ENCODE peak calls at places on chromosomes 13 and 19, in ten cellular contexts. U, K, F, O, W, S, I, N, D and P are unnamed samples.

GRCh38 chr13:99322297-99323103 is 15.3 kb upstream of the GPR183 start:
- DNase-seq in K (no peak), D (no peak), I (no peak), F (no peak), U (no peak), S (peak), N (no peak), W (no peak), O (no peak), P (no peak)

GRCh38 chr19:32976223-32976805 is 4.3 kb downstream of the FAAP24 start:
- DNase-seq in W (peak), U (peak), S (peak), D (peak), K (peak), F (peak), N (peak), O (peak), I (peak), P (peak)

GRCh38 chr13:112733112-112733511 is 43.3 kb downstream of the ATP11A start:
- DNase-seq in N (peak), F (no peak), I (no peak), O (no peak), S (no peak), W (no peak), U (no peak), K (no peak), D (no peak), P (peak)

GRCh38 chr13:57925250-57925649 is 293.7 kb downstream of the PCDH17 start:
- DNase-seq in F (no peak), D (no peak), U (no peak), S (no peak), O (no peak), N (no peak), K (no peak), I (no peak), W (no peak), P (no peak)

GRCh38 chr19:8093740-8094139 is 41.2 kb downstream of the CCL25 start:
- DNase-seq in S (no peak), I (no peak), D (no peak), W (no peak), O (peak), N (no peak), U (no peak), F (no peak), K (no peak), P (no peak)

GRCh38 chr13:75637101-75637774 is 1.1 kb downstream of the LMO7 start:
- DNase-seq in S (peak), D (no peak), I (no peak), F (no peak), W (no peak), U (no peak), K (no peak), N (peak), O (no peak), P (peak)

GRCh38 chr13:65789815-65790214 is 1440.3 kb downstream of the PCDH9 start:
- DNase-seq in O (no peak), K (no peak), W (no peak), I (no peak), D (no peak), S (peak), N (no peak), F (no peak), U (no peak), P (no peak)

GRCh38 chr19:33819875-33820781 is 23.5 kb downstream of the KCTD15 start:
- DNase-seq in W (peak), I (peak), N (peak), O (peak), S (peak), U (peak), F (peak), K (peak), D (peak), P (peak)

GRCh38 chr13:87094646-87095045 is 576.5 kb upstream of the SLITRK5 start:
- DNase-seq in K (no peak), N (no peak), W (no peak), F (no peak), U (no peak), S (peak), O (no peak), D (no peak), I (no peak), P (no peak)

GRCh38 chr13:91398413-91399188 is at the start of gene GPC5:
- DNase-seq in S (peak), O (peak), U (peak), F (peak), K (peak), N (peak), D (peak), W (peak), I (peak), P (peak)

GRCh38 chr13:44013666-44014291 is 134.1 kb downstream of the LACC1 start:
- DNase-seq in D (no peak), O (no peak), U (no peak), W (no peak), F (no peak), I (no peak), N (no peak), K (no peak), S (peak), P (no peak)

DNA sequence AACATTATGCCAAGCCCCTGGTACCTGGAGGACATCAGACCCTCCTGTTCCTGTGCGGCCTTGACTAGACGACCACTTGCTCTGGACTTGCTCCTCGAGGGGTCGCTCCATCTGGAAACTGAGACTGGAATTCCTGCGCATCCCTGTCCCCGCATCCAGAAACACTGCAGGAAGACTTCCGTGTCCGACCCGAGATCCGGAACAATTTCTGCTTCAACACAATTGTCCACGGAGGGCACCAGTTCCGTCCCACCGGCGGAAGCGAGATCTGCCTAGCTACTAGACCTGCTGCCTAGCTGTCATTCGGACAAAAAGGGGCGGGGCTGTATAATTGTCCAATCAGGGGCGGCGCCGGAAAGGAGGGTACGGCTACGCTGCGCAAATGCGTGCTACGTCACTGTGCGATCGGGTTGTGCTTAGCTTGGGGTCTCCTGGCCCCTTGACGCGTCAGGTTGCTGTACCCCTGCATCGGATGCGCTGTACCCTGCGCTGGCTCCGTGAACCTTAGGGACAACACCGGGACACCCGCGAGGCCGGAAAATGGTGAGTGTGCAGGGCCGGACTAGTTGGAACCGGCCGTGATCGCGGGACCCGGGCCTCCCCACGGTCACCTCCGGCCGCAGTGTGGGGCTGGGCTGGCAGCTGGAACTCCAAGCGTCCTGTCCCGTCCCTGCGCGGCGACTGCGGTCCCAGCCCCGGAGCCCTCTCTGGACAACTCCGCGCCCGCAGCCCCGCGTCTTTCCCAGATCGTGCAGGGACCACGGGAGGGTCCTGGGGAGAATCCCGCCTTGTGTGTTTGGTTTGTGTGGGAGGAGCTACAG is at the start of the genes ZNF490 and ZNF791:
- DNase-seq in U (peak), K (peak), I (peak), F (peak), W (peak), D (peak), N (peak), O (peak), S (peak), P (peak)
- TF ChIP-seq CTCF in U (no peak), K (no peak), I (no peak), F (no peak), W (no peak), D (no peak), N (no peak), O (no peak), S (peak), P (peak)

GRCh38 chr19:10915511-10916091 is 12.8 kb downstream of the YIPF2 start:
- DNase-seq in O (no peak), U (no peak), F (peak), W (peak), N (no peak), I (no peak), S (peak), D (no peak), K (peak), P (no peak)
- TF ChIP-seq CTCF in O (no peak), U (no peak), F (no peak), W (no peak), N (no peak), I (no peak), S (no peak), D (no peak), K (no peak), P (no peak)

DNA sequence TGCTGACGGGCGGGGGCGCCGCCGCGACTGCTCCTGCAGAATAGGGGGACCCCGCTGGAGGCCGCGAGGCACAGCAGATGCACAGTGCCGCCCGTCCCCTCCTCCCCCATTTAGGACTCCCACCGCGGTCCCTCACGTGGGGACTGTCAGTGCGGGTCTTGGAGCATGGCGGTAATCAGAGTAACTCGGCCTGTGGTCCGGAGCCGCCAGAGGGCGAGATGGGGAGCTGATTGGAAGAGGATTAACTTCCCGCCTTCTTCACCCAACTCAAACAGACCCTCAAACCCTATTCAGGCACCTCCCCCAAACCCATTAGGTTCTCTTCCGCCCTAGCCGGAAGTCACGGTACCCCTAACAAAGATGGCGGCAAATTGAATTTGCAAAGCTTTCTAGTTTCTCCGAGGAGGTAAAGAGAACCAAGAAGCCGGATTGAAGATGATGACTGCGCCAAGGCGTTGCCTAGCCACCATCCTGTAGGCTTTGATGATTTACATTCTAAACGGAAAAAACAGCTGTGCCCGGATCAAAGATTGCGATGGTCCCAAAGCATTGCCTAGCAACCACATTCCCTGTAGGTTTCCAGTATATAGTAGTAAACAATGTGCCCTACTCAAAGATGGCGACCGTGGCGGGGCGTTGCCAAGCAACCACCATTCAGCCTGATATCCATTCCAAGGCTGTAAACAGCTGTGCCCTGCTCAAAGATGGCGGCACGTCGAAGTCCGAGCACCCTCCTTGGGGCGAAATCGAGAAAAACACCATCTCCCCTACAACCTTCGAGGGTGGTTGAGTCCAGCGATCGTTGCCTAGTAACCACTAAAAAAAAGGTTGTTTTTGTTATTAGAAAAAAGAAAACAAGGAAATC is at the start of gene FUZ:
- DNase-seq in N (peak), I (peak), W (peak), O (peak), K (peak), S (peak), F (peak), D (peak), U (peak), P (peak)
- TF ChIP-seq CTCF in N (no peak), I (no peak), W (peak), O (peak), K (no peak), S (peak), F (no peak), D (no peak), U (peak), P (peak)

DNA sequence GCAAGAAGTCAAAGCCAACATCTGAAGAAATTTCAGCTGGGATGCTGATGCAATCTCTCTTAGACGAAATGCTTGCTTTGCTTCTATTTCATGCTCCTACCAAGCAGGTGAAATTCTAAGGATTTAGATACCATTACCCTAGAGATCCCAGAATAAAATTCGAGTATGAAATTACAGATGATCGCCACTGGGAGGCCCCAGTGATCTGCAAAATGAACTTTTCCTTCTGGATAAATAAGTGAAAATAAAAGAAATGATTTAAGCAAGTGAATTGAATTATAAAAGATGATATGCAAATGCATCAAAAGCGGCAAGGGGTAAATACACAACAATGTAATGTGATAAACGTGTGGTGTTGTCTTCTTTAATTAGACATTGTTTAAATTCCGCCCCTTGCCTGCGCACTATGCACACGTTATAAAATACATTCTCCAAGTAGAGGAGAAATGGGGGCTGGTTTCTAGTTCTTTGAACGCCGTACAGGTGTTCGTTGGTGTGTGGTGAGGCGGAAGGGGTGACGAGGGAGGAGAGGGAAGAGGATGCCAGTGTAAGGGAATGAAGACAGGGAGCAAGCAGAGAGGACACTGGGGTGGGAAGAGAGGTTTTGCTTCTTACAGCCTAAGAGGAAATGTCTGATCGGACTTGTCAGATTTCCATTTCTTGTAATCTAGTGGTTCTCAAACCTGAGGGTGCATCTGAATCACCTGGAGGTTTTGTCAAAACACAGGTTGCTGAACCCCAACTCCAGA is 58.0 kb downstream of the ERCC5 start:
- DNase-seq in N (no peak), D (no peak), U (peak), O (no peak), W (no peak), K (no peak), I (no peak), F (no peak), S (peak), P (peak)
- TF ChIP-seq CTCF in N (peak), D (no peak), U (peak), O (peak), W (peak), K (peak), I (no peak), F (peak), S (peak), P (peak)

GRCh38 chr19:2542341-2543069 is 66.6 kb downstream of the GADD45B start:
- DNase-seq in D (no peak), K (no peak), N (peak), I (no peak), O (peak), F (no peak), W (no peak), S (peak), U (no peak), P (peak)

GRCh38 chr19:2540646-2541454 is 64.9 kb downstream of the GADD45B start:
- DNase-seq in I (no peak), O (peak), N (peak), K (peak), W (peak), F (peak), D (peak), S (peak), U (peak), P (peak)

GRCh38 chr19:2546128-2547032 is 70.5 kb downstream of the GADD45B start:
- DNase-seq in S (peak), N (peak), K (peak), D (peak), O (peak), W (peak), F (peak), U (peak), I (no peak), P (peak)

GRCh38 chr19:2544576-2545415 is 68.9 kb downstream of the GADD45B start:
- DNase-seq in W (no peak), D (no peak), K (no peak), O (peak), F (no peak), I (no peak), N (peak), U (no peak), S (no peak), P (no peak)

DNA sequence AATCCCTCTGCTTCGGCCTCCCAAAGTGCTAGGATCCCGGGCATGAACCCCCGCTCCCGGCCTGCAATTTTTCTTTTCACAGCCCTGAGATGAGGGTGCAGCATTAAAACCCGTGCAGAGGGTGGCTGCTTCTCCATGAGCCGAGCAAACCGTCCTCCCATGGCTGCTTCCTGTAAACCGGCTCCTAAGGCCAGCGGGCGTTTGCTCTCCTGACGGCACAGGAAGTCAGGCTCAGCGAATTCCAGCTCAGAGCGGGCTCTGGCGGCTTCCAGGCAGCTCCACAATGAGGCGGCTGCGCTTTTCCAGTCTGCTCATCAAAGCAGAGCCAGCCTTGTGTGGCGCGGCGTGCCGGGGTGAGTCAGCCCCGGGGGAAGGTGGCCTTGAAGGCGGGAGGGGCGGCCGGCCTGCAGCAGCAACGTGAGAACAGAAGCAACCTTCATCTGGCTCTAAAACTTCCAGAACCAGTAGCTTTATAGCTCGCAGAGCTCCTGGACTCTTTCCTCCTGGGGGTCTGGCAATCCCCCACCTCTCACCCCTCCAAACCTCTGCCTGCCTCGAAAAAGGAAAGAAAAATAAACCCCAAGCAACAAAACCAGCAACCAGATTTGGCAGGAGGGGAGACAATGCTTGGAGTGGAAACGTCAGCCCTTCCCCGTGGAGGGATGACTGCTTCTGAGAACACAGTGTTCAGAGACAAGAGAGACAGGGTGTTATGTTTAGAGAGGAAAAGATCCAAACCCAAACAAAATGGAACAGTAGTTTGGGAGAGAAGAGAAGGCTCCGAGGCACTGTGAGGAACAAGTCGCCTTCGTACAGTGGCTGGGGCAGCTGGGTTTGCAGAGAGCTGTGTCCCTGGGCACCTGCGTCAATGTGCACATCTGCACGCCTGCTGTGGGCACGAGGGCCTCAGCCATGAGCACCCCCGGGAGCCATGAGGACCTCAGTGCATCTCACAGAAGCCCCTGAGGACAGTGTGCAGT is 67.8 kb downstream of the GADD45B start:
- DNase-seq in O (peak), W (peak), I (peak), S (peak), N (peak), K (peak), F (peak), U (peak), D (peak), P (peak)
- TF ChIP-seq CTCF in O (peak), W (peak), I (no peak), S (peak), N (no peak), K (no peak), F (peak), U (no peak), D (no peak), P (peak)

GRCh38 chr19:41405776-41406175 is 8.2 kb downstream of the BCKDHA start:
- DNase-seq in N (no peak), K (no peak), U (no peak), O (no peak), I (no peak), D (no peak), W (no peak), F (no peak), S (no peak), P (no peak)
- TF ChIP-seq CTCF in N (no peak), K (no peak), U (no peak), O (no peak), I (no peak), D (no peak), W (no peak), F (no peak), S (no peak), P (no peak)

GRCh38 chr19:56253737-56254136 is 18.8 kb upstream of the EDDM13 start:
- DNase-seq in N (no peak), O (no peak), I (no peak), F (no peak), W (no peak), K (no peak), U (no peak), S (peak), D (no peak), P (peak)
- TF ChIP-seq CTCF in N (no peak), O (peak), I (peak), F (peak), W (no peak), K (no peak), U (peak), S (peak), D (no peak), P (peak)